ENCODE peak calls at places on chromosomes 7 and 10, in nine cellular contexts. W, T, Y, K, I, J, Z, B and A are unnamed samples.

GRCh38 chr7:103083210-103083609 is 8.3 kb downstream of the ARMC10 start:
- DNase-seq in W (no peak), T (no peak), Y (no peak), K (no peak), I (no peak), J (no peak), Z (no peak), B (no peak), A (no peak)

GRCh38 chr7:134767567-134768168 is 11.8 kb upstream of the CALD1 start:
- DNase-seq in W (no peak), T (no peak), Y (no peak), K (no peak), I (no peak), J (no peak), Z (no peak), B (no peak), A (no peak)

GRCh38 chr7:562394-562675 is 42.7 kb upstream of the PDGFA start:
- DNase-seq in W (no peak), T (no peak), Y (no peak), K (no peak), I (no peak), J (no peak), Z (no peak), B (no peak), A (no peak)

GRCh38 chr10:119140603-119141245 is 24.8 kb downstream of the SFXN4 start:
- DNase-seq in W (no peak), T (no peak), Y (no peak), K (no peak), I (no peak), J (no peak), Z (no peak), B (no peak), A (no peak)

GRCh38 chr10:124722812-124723783 is 21.1 kb downstream of the FAM53B start:
- DNase-seq in W (no peak), T (peak; percentile 88), Y (no peak), K (peak; percentile 51), I (peak; percentile 95), J (no peak), Z (peak; percentile 11), B (peak; percentile 79), A (no peak)

GRCh38 chr7:29282819-29283414 is 88.3 kb downstream of the CHN2 start:
- DNase-seq in W (no peak), T (no peak), Y (no peak), K (no peak), I (no peak), J (no peak), Z (no peak), B (no peak), A (no peak)

GRCh38 chr7:95104739-95105138 is 197.3 kb downstream of the PPP1R9A start:
- DNase-seq in W (no peak), T (no peak), Y (no peak), K (no peak), I (peak; percentile 90), J (no peak), Z (no peak), B (no peak), A (no peak)

GRCh38 chr7:936131-937054 is 18.1 kb downstream of the ADAP1 start:
- DNase-seq in W (no peak), T (peak; percentile 99), Y (peak; percentile 45), K (no peak), I (no peak), J (no peak), Z (no peak), B (peak; percentile 50), A (no peak)

GRCh38 chr7:117411539-117411938 is 15.8 kb downstream of the ASZ1 start:
- DNase-seq in W (no peak), T (no peak), Y (no peak), K (no peak), I (no peak), J (no peak), Z (no peak), B (no peak), A (no peak)

GRCh38 chr7:101557421-101557820 is 71.7 kb downstream of the MYL10 start:
- DNase-seq in W (no peak), T (no peak), Y (peak; percentile 35), K (no peak), I (no peak), J (no peak), Z (no peak), B (no peak), A (peak; percentile 24)

GRCh38 chr7:41183741-41184140 is 519.1 kb downstream of the INHBA start:
- DNase-seq in W (no peak), T (no peak), Y (no peak), K (no peak), I (no peak), J (no peak), Z (no peak), B (no peak), A (no peak)

GRCh38 chr10:66772511-66772910 is 153.3 kb upstream of the LRRTM3 start:
- DNase-seq in W (no peak), T (no peak), Y (no peak), K (no peak), I (no peak), J (no peak), Z (no peak), B (no peak), A (no peak)

GRCh38 chr10:103843045-103843444 is 12.3 kb downstream of the SH3PXD2A start:
- DNase-seq in W (no peak), T (no peak), Y (no peak), K (no peak), I (no peak), J (no peak), Z (no peak), B (no peak), A (no peak)

GRCh38 chr10:79098596-79099015 is 29.8 kb downstream of the ZMIZ1 start:
- DNase-seq in W (no peak), T (peak; percentile 94), Y (no peak), K (no peak), I (no peak), J (no peak), Z (no peak), B (no peak), A (no peak)

DNA sequence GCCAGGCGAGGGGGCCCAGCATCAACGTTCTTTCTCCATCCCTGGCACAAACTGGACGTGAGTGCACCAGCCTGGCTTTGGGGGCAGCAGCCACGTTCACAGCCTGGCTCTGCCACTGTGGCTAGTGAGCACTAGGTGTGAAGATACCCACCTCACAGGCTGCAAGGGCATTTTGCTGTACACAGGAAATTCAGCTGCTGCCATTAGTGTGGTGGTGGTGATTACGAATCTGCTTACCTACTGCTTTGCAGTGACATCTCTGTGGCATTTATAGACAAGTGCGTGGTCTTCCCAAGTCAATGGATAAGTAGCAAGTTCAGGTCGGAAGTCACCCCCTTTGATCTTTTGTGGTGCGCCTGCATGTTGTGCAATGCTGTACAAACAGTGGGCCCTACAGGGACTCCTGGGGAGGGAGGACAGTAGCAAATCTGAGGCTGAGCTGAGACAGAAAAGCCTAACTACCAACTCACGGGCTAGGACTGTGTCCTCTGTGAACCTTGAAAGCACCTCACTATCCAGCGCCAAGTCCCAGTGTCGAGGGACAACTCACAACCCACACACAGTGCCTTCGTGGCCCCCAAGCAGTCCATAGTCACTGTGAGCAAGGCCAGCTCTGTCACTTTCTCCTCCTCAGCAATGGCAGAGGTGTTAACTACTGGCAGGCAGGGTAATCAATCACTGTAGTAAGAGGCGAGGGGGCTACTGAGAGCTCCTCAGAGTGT is 16.9 kb upstream of the MMP21 start:
- DNase-seq in W (no peak), T (no peak), Y (no peak), K (peak; percentile 54), I (no peak), J (no peak), Z (no peak), B (no peak), A (no peak)
- H3K36me3 ChIP-seq in W (peaks cover 93% of the 10 kb centered on the region), T (peaks cover 39% of the 10 kb centered on the region), Y (peaks cover 2% of the 10 kb centered on the region), K (peaks cover 9% of the 10 kb centered on the region), I (peaks cover 14% of the 10 kb centered on the region), J (peaks cover 90% of the 10 kb centered on the region), Z (peaks cover 29% of the 10 kb centered on the region), B (peaks cover 11% of the 10 kb centered on the region), A (peaks cover 15% of the 10 kb centered on the region)

GRCh38 chr7:157205438-157205837 is 66.7 kb downstream of the UBE3C start:
- DNase-seq in W (no peak), T (no peak), Y (no peak), K (no peak), I (no peak), J (no peak), Z (no peak), B (no peak), A (no peak)
- H3K36me3 ChIP-seq in W (peaks cover 76% of the 10 kb centered on the region), T (peaks cover 45% of the 10 kb centered on the region), Y (peaks cover 6% of the 10 kb centered on the region), K (peaks cover 31% of the 10 kb centered on the region), I (peaks cover 21% of the 10 kb centered on the region), J (peaks cover 69% of the 10 kb centered on the region), Z (peaks cover 15% of the 10 kb centered on the region), B (peaks cover 5% of the 10 kb centered on the region), A (peaks cover 12% of the 10 kb centered on the region)

GRCh38 chr10:132649651-132650360 is 112.2 kb downstream of the INPP5A start:
- DNase-seq in W (no peak), T (peak; percentile 45), Y (no peak), K (no peak), I (no peak), J (no peak), Z (no peak), B (peak; percentile 24), A (no peak)

GRCh38 chr10:132647424-132647823 is 109.8 kb downstream of the INPP5A start:
- DNase-seq in W (no peak), T (peak; percentile 39), Y (no peak), K (no peak), I (no peak), J (no peak), Z (no peak), B (peak; percentile 26), A (no peak)

GRCh38 chr10:132650611-132651250 is 113.1 kb downstream of the INPP5A start:
- DNase-seq in W (no peak), T (peak; percentile 67), Y (no peak), K (no peak), I (no peak), J (no peak), Z (no peak), B (no peak), A (peak; percentile 44)

GRCh38 chr10:132648072-132648855 is 110.7 kb downstream of the INPP5A start:
- DNase-seq in W (no peak), T (peak; percentile 54), Y (no peak), K (no peak), I (no peak), J (no peak), Z (no peak), B (peak; percentile 20), A (no peak)

DNA sequence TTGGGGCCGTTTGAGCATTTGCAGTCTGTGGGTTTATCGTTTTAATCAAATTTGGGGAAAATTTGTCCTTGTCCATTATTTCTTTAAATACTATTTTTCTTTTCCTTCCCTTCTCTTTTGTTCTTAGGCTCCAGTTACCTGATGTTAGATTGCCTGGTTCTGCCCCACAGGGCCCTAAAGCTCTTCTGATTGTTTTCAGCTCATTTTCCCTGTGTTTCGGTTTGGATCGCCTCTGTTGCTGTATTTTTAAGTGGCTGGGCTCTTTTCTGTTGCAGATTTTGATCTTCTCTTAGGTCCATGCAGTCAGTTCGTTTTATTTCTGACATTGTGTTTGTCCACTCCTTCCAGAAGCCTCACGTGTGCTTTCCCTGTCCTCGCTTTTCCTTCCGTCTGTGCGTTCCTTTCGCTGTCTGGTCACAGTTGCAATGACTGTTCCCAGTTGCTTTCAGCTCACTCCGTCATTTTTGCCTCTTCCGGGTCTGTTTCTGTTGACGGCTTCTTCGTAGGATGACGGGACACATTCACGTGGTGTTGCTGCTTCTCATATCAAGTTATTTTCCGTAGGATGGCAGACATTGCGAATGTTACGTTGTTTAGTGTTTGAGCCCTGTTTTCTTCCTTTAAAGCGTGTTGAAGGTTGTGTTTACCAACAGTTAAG is 111.4 kb downstream of the INPP5A start:
- DNase-seq in W (no peak), T (no peak), Y (no peak), K (no peak), I (no peak), J (no peak), Z (no peak), B (no peak), A (no peak)
- H3K36me3 ChIP-seq in W (peaks cover 69% of the 10 kb centered on the region), T (no peaks in the 10 kb centered on the region), Y (no peaks in the 10 kb centered on the region), K (no peaks in the 10 kb centered on the region), I (no peaks in the 10 kb centered on the region), J (peaks cover 43% of the 10 kb centered on the region), Z (peaks cover 7% of the 10 kb centered on the region), B (no peaks in the 10 kb centered on the region), A (no peaks in the 10 kb centered on the region)

GRCh38 chr7:90383422-90383821 is 19.8 kb upstream of the CLDN12 start:
- DNase-seq in W (no peak), T (no peak), Y (no peak), K (no peak), I (peak; percentile 54), J (no peak), Z (no peak), B (no peak), A (no peak)
- H3K36me3 ChIP-seq in W (peaks cover 86% of the 10 kb centered on the region), T (peaks cover 38% of the 10 kb centered on the region), Y (peaks cover 3% of the 10 kb centered on the region), K (peaks cover 16% of the 10 kb centered on the region), I (peaks cover 13% of the 10 kb centered on the region), J (peaks cover 86% of the 10 kb centered on the region), Z (peaks cover 56% of the 10 kb centered on the region), B (peaks cover 4% of the 10 kb centered on the region), A (peaks cover 5% of the 10 kb centered on the region)